ENCODE peak calls at places on chromosomes 2 and 18, in nine cellular contexts. I, L, V, D, O, X, Z, N and R are unnamed samples. For H3K27me3, the result is how much of the 10 kb centered on the place peaks cover.

GRCh38 chr2:165239826-165240618 is 808 bp downstream of the SCN2A start:
- DNase-seq in Z (no peak), I (no peak), V (no peak), X (no peak), N (no peak), D (no peak), L (no peak), O (no peak), R (no peak)

GRCh38 chr2:10449481-10449831 is 1.3 kb upstream of the ODC1 start:
- DNase-seq in I (no peak), X (no peak), V (no peak), N (no peak), D (no peak), L (no peak), O (no peak), Z (no peak), R (no peak)

GRCh38 chr2:240647503-240648154 is 22.3 kb downstream of the GPR35 start:
- DNase-seq in L (no peak), N (no peak), D (no peak), I (peak), X (no peak), V (no peak), O (no peak), Z (no peak), R (no peak)

GRCh38 chr2:27221166-27221565 is 4.0 kb downstream of the CAD start:
- DNase-seq in D (no peak), N (no peak), Z (no peak), V (no peak), X (no peak), O (no peak), I (peak), L (no peak), R (no peak)

GRCh38 chr2:237254911-237255578 is 158.9 kb downstream of the COL6A3 start:
- DNase-seq in L (peak), N (no peak), Z (no peak), D (no peak), O (no peak), I (no peak), V (no peak), X (no peak), R (no peak)

GRCh38 chr2:95203911-95204310 is 3.4 kb upstream of the ZNF892 start:
- DNase-seq in X (no peak), D (no peak), O (no peak), Z (no peak), V (no peak), I (no peak), L (no peak), N (no peak), R (no peak)

GRCh38 chr18:60506682-60507081 is 134.1 kb upstream of the MC4R start:
- DNase-seq in N (no peak), D (no peak), O (no peak), Z (no peak), I (no peak), L (no peak), X (no peak), V (no peak), R (no peak)

GRCh38 chr2:36294290-36294689 is 61.3 kb upstream of the CRIM1 start:
- DNase-seq in X (no peak), L (peak), O (no peak), I (no peak), D (no peak), Z (peak), N (no peak), V (no peak), R (no peak)

GRCh38 chr2:46010925-46011490 is 286.2 kb upstream of the EPAS1 start:
- DNase-seq in N (peak), L (no peak), V (no peak), D (no peak), O (peak), I (no peak), X (no peak), Z (no peak), R (no peak)

GRCh38 chr18:43819397-43819796 is 542.1 kb upstream of the SYT4 start:
- DNase-seq in X (no peak), D (no peak), O (no peak), Z (no peak), N (no peak), I (no peak), L (peak), V (no peak), R (no peak)

GRCh38 chr2:66575625-66576371 is 140.9 kb downstream of the MEIS1 start:
- DNase-seq in N (no peak), D (no peak), O (no peak), I (peak), L (no peak), X (no peak), Z (no peak), V (no peak), R (no peak)

GRCh38 chr2:128498086-128498485 is 179.4 kb upstream of the HS6ST1 start:
- DNase-seq in X (no peak), Z (no peak), N (no peak), V (peak), O (no peak), D (peak), L (no peak), I (no peak), R (no peak)

GRCh38 chr2:240433973-240434727 is 1.3 kb upstream of the GPC1 start:
- DNase-seq in V (no peak), N (no peak), D (peak), O (no peak), Z (no peak), I (peak), L (peak), X (peak), R (no peak)

GRCh38 chr2:173175222-173175621 is 99.6 kb downstream of the MAP3K20 start:
- DNase-seq in L (peak), N (no peak), X (no peak), D (no peak), I (no peak), Z (no peak), O (no peak), V (no peak), R (no peak)

GRCh38 chr18:61466736-61467135 is 133.5 kb downstream of the CDH20 start:
- DNase-seq in Z (no peak), V (no peak), D (no peak), L (no peak), O (no peak), X (no peak), I (no peak), N (no peak), R (no peak)

GRCh38 chr2:170822292-170822884 is 5.7 kb downstream of the GAD1 start:
- DNase-seq in X (no peak), V (no peak), I (no peak), Z (no peak), D (no peak), L (no peak), O (no peak), N (no peak), R (no peak)

GRCh38 chr2:72150961-72151356 is 3.3 kb upstream of the CYP26B1 start:
- DNase-seq in O (no peak), L (no peak), I (peak), V (peak), N (no peak), D (peak), X (no peak), Z (no peak), R (no peak)

GRCh38 chr2:21291281-21291825 is 167.6 kb downstream of the TDRD15 start:
- DNase-seq in Z (no peak), O (no peak), N (no peak), L (no peak), X (no peak), D (no peak), I (no peak), V (no peak), R (no peak)

GRCh38 chr2:200899482-200899881 is 10.3 kb downstream of the NIF3L1 start:
- DNase-seq in O (no peak), L (no peak), N (no peak), X (no peak), I (no peak), Z (no peak), V (no peak), D (no peak), R (no peak)

DNA sequence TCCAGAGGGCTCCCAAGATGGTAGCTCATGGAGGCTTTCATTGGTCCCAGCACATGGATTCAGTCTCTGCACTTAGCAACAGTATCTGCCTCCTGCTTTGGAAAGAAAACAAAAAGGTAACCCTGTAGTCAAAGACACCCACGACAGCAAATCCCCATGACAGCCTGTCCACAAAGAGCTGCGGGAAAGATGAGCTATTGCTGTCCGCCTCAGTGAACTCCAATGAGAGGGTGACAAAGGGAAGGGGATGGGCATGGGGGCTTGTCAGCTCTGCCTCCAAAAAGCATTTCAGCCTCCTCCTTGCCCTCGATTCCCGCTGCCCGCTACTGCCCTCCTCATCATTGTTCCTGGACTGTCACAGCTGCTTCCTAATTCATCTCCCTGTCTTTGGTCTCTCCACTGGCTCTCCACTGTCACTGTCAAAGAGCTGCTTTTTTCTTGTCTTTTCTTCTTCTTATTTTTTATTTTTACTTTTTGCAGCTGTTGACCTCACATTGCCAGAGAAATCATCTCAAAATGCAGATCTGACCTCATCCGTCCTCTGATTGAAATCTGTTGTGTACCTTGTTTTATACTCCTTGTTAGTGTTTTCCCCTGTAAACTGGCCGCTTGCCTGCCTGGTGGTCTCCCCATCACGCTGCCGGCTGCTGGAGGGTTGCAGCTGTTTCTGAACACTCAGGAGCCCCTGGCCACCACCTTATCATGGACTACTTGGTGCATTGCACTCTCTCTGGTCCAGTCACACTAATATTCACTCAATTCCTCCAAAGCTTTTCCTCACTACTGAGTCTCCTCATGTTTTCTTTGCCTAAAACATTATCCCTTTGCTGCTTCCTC is 7.9 kb upstream of the E2F6 start:
- DNase-seq in I (no peak), V (no peak), Z (no peak), X (no peak), L (no peak), D (no peak), N (no peak), O (no peak), R (no peak)
- H3K27ac ChIP-seq in I (no peak), V (no peak), Z (no peak), X (no peak), L (no peak), D (no peak), N (no peak), O (no peak), R (no peak)

DNA sequence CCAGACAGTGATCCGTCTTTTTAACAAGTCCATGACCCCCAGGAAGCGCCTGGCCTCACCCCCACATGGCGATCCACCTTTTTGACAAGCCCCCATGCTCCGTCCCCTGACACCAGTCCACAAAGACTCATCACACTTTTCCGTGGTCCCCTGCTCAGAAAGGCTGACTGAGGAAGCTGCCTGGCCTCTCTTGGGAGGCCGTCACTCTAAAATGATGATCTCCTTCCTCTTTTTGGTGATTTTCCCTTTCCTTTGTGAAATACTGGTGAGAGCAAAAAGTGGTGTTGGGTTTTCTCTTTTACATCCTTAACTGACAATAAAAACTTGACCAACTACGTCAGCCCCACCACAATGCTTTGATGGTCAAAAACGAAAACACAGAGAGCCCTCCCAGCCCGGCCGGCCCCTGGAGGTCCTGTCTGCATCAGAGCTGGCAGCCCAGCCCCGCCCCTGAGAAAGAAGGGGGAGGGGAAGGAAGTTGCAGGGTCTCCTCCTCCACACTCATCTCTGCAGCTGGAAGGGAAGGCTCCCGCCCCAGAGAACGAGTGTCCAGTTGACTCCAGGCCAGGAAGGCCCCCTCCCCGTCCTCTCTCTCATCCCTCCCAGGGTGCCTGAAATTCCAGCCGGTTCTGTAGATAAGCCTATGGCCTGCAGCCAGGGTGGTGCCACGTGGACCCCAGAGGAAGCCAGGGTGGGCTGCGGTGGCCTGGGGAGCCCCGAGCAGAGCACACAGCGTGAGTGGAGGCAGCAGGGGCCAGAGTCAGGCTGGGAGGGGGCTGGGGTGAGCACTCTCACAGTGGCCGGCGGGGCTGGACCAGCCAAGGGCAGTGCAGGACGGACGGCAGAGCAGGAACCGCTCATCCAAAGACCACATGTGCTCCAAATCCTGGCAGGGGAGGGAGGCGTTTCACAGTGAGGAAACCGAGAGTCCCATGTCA is 19.9 kb downstream of the BIN1 start:
- DNase-seq in D (peak), O (no peak), Z (peak), V (peak), I (peak), N (no peak), L (peak), X (no peak), R (no peak)
- H3K4me3 ChIP-seq in D (peak), O (no peak), Z (peak), V (peak), I (peak), N (no peak), L (peak), X (peak), R (no peak)

GRCh38 chr2:158969717-158970521 is 1.5 kb downstream of the TANC1 start:
- DNase-seq in D (peak), Z (peak), N (peak), I (peak), V (peak), L (peak), X (no peak), O (no peak), R (no peak)

GRCh38 chr2:158967731-158968395 is 577 bp upstream of the TANC1 start:
- DNase-seq in D (peak), Z (no peak), V (peak), N (peak), O (no peak), L (peak), X (no peak), I (peak), R (no peak)

GRCh38 chr2:158969162-158969716 is 799 bp downstream of the TANC1 start:
- DNase-seq in V (no peak), X (no peak), O (no peak), N (peak), Z (no peak), I (no peak), D (no peak), L (no peak), R (no peak)

GRCh38 chr2:158967114-158967730 is 1.2 kb upstream of the TANC1 start:
- DNase-seq in N (no peak), Z (no peak), D (peak), V (no peak), I (no peak), X (no peak), O (no peak), L (no peak), R (no peak)

GRCh38 chr2:158968396-158969161 is at the start of gene TANC1:
- DNase-seq in L (peak), N (peak), O (peak), V (peak), X (peak), D (peak), Z (peak), I (peak), R (peak)
- H3K27me3 ChIP-seq in L (under half), N (under half), O (under half), V (under half), X (under half), D (under half), Z (half or more), I (under half), R (under half)

GRCh38 chr18:2883137-2883671 is 36.4 kb downstream of the EMILIN2 start:
- DNase-seq in O (peak), V (no peak), D (no peak), X (no peak), I (no peak), Z (peak), L (no peak), N (peak), R (no peak)
- H3K27ac ChIP-seq in O (peak), V (no peak), D (no peak), X (no peak), I (no peak), Z (peak), L (no peak), N (no peak), R (peak)

GRCh38 chr18:51151185-51151567 is 46.3 kb downstream of the MEX3C start:
- DNase-seq in X (no peak), L (no peak), V (no peak), O (no peak), I (no peak), D (no peak), Z (no peak), N (no peak), R (no peak)
- H3K4me3 ChIP-seq in X (no peak), L (no peak), V (no peak), O (peak), I (no peak), D (no peak), Z (no peak), N (no peak), R (no peak)

GRCh38 chr2:220458051-220458450 is 830.6 kb downstream of the SLC4A3 start:
- DNase-seq in L (no peak), Z (no peak), O (no peak), D (no peak), V (no peak), I (no peak), X (no peak), N (no peak), R (no peak)

GRCh38 chr2:220451438-220451837 is 824.0 kb downstream of the SLC4A3 start:
- DNase-seq in X (no peak), I (no peak), Z (no peak), O (no peak), N (no peak), L (no peak), V (no peak), D (no peak), R (no peak)

GRCh38 chr2:220460257-220460985 is 833.0 kb downstream of the SLC4A3 start:
- DNase-seq in D (no peak), N (no peak), O (no peak), X (no peak), Z (no peak), I (no peak), V (no peak), L (no peak), R (no peak)

GRCh38 chr2:220452561-220452960 is 825.1 kb downstream of the SLC4A3 start:
- DNase-seq in I (no peak), X (no peak), D (no peak), N (no peak), L (no peak), V (no peak), O (no peak), Z (no peak), R (no peak)

GRCh38 chr2:220455389-220455788 is 828.0 kb downstream of the SLC4A3 start:
- DNase-seq in L (no peak), I (no peak), D (no peak), O (no peak), X (no peak), V (no peak), N (no peak), Z (no peak), R (no peak)
- H3K27me3 ChIP-seq in L (under half), I (under half), D (under half), O (under half), X (under half), V (under half), N (under half), Z (under half), R (under half)

GRCh38 chr2:120771556-120772208 is 36.0 kb downstream of the GLI2 start:
- DNase-seq in V (no peak), Z (no peak), D (peak), I (peak), O (no peak), N (no peak), X (no peak), L (peak), R (no peak)
- H3K27ac ChIP-seq in V (peak), Z (no peak), D (peak), I (peak), O (no peak), N (no peak), X (no peak), L (peak), R (no peak)

DNA sequence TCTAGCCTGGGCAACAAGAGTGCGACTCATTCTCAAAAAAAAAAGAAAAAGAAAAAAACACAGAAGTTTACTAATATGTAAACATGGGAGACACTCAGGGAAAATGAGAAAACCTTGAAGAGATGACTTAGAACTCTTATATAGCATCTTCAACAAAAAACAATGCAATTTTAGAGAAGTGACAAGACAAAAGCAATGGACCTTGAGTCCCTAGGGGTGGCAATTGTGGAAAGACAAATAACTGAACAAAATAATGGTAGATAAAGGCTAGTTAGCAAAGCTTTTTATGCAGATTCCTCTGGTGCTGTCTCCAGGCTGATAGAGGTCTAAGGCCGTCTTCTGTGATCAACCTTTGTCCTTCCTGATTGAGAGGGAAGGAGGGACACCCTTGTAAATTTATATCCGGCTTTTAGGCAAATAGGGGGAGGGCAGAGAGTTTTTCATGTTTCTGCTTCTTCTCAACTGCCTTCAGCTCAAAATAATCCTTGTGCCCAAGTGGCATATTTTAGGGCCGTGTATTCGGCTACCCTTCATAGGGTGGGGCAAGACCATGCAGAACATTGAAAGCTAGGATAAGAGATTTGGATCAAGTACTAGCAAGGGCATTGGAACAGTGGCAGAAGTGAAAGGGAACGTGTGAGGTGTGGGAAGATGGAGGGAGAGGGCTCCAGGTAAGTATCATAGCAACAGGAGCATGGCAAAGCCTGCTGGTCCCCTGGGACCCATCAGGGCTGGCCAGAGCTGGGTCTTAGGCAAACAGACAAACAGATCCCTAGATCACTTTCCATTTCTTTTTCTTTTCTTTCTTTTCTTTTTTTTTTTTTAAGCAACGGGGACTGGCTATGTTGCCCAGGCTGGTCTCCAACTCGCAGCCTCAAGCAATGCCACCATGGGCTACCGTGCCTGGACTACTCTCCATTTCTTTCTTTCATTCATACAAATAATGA is 116.2 kb upstream of the STPG4 start:
- DNase-seq in N (peak), O (no peak), I (no peak), L (no peak), Z (no peak), V (no peak), D (no peak), X (no peak), R (no peak)
- H3K4me3 ChIP-seq in N (peak), O (no peak), I (no peak), L (no peak), Z (no peak), V (no peak), D (no peak), X (no peak), R (no peak)